ENCODE peak calls at places on chromosomes 5 and 9, in four cellular contexts. N, X, F and E are unnamed samples.

GRCh38 chr9:36163049-36163839 is 5.9 kb upstream of the CCIN start:
- DNase-seq in N (peak; percentile 87), X (no peak), F (peak; percentile 54), E (no peak)

GRCh38 chr9:135970128-135970815 is 9.1 kb upstream of the UBAC1 start:
- DNase-seq in N (no peak), X (no peak), F (no peak), E (no peak)

GRCh38 chr5:102295534-102296228 is 403 bp downstream of the SLCO4C1 start:
- DNase-seq in N (peak; percentile 44), X (no peak), F (no peak), E (no peak)

GRCh38 chr5:1827410-1828397 is 26.5 kb downstream of the NDUFS6 start:
- DNase-seq in N (peak; percentile 59), X (peak; percentile 63), F (no peak), E (no peak)

GRCh38 chr9:91164724-91165520 is 196.8 kb downstream of the AUH start:
- DNase-seq in N (no peak), X (peak; percentile 73), F (peak; percentile 30), E (no peak)

GRCh38 chr5:173884402-173885053 is 3.6 kb upstream of the CPEB4 start:
- DNase-seq in N (no peak), X (peak; percentile 51), F (no peak), E (peak; percentile 67)

GRCh38 chr5:150106669-150107068 is 20.3 kb upstream of the CSF1R start:
- DNase-seq in N (no peak), X (no peak), F (no peak), E (no peak)

GRCh38 chr5:171316258-171317121 is 7.4 kb downstream of the TLX3 start:
- DNase-seq in N (peak; percentile 58), X (no peak), F (no peak), E (no peak)

GRCh38 chr5:9288234-9288633 is 257.6 kb downstream of the SEMA5A start:
- DNase-seq in N (peak; percentile 29), X (no peak), F (no peak), E (no peak)

GRCh38 chr5:54753034-54753433 is 232.4 kb downstream of the ESM1 start:
- DNase-seq in N (no peak), X (no peak), F (no peak), E (peak; percentile 51)

GRCh38 chr5:120366047-120366446 is 98.1 kb upstream of the PRR16 start:
- DNase-seq in N (no peak), X (no peak), F (no peak), E (no peak)

GRCh38 chr9:130997925-130998595 is 10.9 kb upstream of the LAMC3 start:
- DNase-seq in N (peak; percentile 96), X (peak; percentile 100), F (peak; percentile 56), E (no peak)

GRCh38 chr9:134592018-134592818 is 49.4 kb upstream of the COL5A1 start:
- DNase-seq in N (no peak), X (peak; percentile 54), F (peak; percentile 14), E (no peak)

GRCh38 chr9:93305497-93306020 is 121.6 kb downstream of the WNK2 start:
- DNase-seq in N (no peak), X (no peak), F (no peak), E (no peak)

GRCh38 chr9:80964951-80965350 is 724.4 kb downstream of the TLE1 start:
- DNase-seq in N (no peak), X (no peak), F (no peak), E (no peak)

GRCh38 chr9:83535736-83536135 is 2.5 kb downstream of the FRMD3 start:
- DNase-seq in N (no peak), X (no peak), F (no peak), E (no peak)

GRCh38 chr9:127943746-127944145 is 6.1 kb upstream of the DPM2 start:
- DNase-seq in N (peak; percentile 96), X (peak; percentile 84), F (peak; percentile 61), E (no peak)

GRCh38 chr9:113608082-113608685 is 144.7 kb downstream of the RGS3 start:
- DNase-seq in N (no peak), X (no peak), F (no peak), E (no peak)

GRCh38 chr9:6564868-6565267 is 80.7 kb downstream of the GLDC start:
- DNase-seq in N (no peak), X (no peak), F (no peak), E (no peak)

GRCh38 chr9:32775283-32775682 is 8.1 kb upstream of the TMEM215 start:
- DNase-seq in N (no peak), X (no peak), F (no peak), E (no peak)

GRCh38 chr5:77642915-77643653 is 4.6 kb upstream of the OTP start:
- DNase-seq in N (peak; percentile 61), X (no peak), F (no peak), E (no peak)

GRCh38 chr5:39355324-39355723 is 9.0 kb downstream of the C9 start:
- DNase-seq in N (no peak), X (no peak), F (no peak), E (no peak)

GRCh38 chr5:123610665-123611406 is 98.9 kb downstream of the CSNK1G3 start:
- DNase-seq in N (no peak), X (peak; percentile 42), F (peak; percentile 54), E (peak; percentile 17)

GRCh38 chr9:133788819-133789733 is 50.9 kb upstream of the SARDH start:
- DNase-seq in N (no peak), X (no peak), F (peak; percentile 80), E (no peak)

GRCh38 chr5:175765858-175766257 is 105.5 kb upstream of the CPLX2 start:
- DNase-seq in N (no peak), X (no peak), F (no peak), E (no peak)

GRCh38 chr5:51380603-51381207 is 2.5 kb upstream of the ISL1 start:
- DNase-seq in N (peak; percentile 32), X (peak; percentile 50), F (peak; percentile 6), E (no peak)

GRCh38 chr5:128669803-128670202 is 131.8 kb upstream of the FBN2 start:
- DNase-seq in N (no peak), X (no peak), F (no peak), E (no peak)

GRCh38 chr9:91913986-91914385 is 36.0 kb downstream of the ROR2 start:
- DNase-seq in N (no peak), X (no peak), F (no peak), E (no peak)

DNA sequence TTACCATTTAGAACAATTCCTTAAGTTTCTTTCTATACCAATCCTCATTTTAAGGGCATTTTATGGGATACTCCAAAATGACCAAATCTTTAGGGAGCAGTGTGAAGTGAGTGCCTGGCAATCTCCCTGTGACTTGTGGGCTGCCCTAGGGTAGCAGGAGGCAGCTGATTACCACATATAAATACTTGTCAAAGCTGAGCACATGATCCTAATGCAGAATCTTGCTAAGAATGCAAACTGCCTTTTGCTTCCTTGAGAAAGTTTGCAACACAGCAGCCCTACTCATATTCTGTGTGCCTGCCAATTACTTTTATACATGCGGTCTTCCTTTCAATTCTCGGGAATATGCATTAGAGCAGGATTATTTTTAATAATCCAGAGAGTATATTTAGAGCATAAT is 18.2 kb upstream of the NREP start:
- DNase-seq in N (no peak), X (no peak), F (no peak), E (no peak)
- TF ChIP-seq ATF3 in N (no peak), X (no peak), F (no peak), E (no peak)

DNA sequence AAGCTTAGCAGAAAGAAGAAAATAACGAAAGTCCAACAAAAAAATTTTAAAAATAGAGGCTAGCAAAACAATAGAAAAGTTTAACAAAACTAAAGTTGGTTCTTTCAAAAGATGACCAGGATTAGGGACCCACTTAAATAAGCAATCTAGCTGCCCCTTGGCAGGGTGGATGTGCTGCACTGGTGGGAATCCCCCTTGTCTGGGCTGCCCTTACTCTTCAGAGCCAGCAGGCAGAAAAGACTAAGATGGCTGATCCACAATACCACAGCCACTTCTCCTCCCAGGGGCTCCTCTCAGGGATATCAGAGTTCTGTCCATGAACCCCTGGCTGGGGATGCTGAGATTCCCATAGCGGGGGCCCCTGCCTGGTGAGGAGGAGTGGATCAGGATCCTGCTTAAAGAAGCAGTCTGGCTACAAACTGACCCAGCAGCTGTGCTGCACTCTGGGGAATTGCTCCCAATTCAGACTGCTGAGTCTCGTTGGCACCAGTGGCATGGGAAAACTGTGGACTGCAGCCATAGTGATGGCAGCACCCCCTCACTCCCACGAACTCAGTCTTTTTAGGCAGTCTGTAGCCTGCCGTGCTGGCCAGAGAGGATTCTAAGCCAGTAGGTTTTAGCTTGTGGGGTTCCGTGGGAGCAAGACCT is 2.7 kb upstream of the INSL6 start:
- DNase-seq in N (no peak), X (no peak), F (no peak), E (no peak)
- TF ChIP-seq CREM in N (no peak), X (no peak), F (no peak), E (no peak)

DNA sequence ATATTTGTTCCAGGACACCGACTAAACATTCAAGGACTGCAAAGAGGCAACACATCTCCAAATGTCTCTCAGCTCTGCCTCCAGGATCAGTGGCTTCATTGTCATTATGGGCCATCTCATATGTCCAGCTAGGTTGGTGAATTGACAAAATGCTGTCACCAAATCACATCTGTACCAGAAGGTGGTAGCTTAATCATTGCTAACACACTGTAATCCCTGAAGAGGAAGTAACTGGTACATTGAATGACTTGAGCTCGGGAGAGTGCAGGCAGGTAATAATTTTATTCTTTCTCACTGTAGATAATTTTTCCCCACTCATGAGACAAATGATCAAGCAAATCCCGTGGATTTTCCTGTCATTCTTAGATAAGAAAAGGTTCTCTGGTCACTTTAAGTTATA is 169.8 kb downstream of the SEMA6A start:
- DNase-seq in N (no peak), X (no peak), F (no peak), E (no peak)
- TF ChIP-seq ATF3 in N (no peak), X (no peak), F (no peak), E (no peak)

GRCh38 chr5:67166460-67166871 is 30.1 kb downstream of the CD180 start:
- DNase-seq in N (no peak), X (no peak), F (no peak), E (no peak)
- TF ChIP-seq CREM in N (no peak), X (no peak), F (no peak), E (no peak)

GRCh38 chr9:29575219-29575618 is 2001.9 kb upstream of the C9orf72 start:
- DNase-seq in N (no peak), X (no peak), F (no peak), E (no peak)
- TF ChIP-seq ATF3 in N (no peak), X (no peak), F (no peak), E (no peak)

GRCh38 chr9:34454571-34455065 is 3.8 kb downstream of the FAM219A start:
- DNase-seq in N (no peak), X (peak; percentile 14), F (no peak), E (no peak)
- TF ChIP-seq CREM in N (no peak), X (no peak), F (no peak), E (no peak)